ENCODE peak calls at places on chromosomes 13 and 19, in five cellular contexts. Q is caudate nucleus, E is heart right ventricle, M is adrenal gland, I is Karpas-422. U is an unnamed sample.

GRCh38 chr13:101150998-101151397 is 265.3 kb downstream of the NALCN start:
- DNase-seq in Q (no peak), E (no peak), M (no peak), I (peak; percentile 94), U (no peak)

GRCh38 chr13:38863536-38863935 is 127.1 kb downstream of the STOML3 start:
- DNase-seq in Q (no peak), E (no peak), M (no peak), I (no peak), U (no peak)

GRCh38 chr13:67146523-67147130 is 83.5 kb downstream of the PCDH9 start:
- DNase-seq in Q (no peak), E (no peak), M (no peak), I (no peak), U (no peak)

GRCh38 chr13:46640843-46641242 is 87.9 kb downstream of the LRCH1 start:
- DNase-seq in Q (no peak), E (no peak), M (no peak), I (no peak), U (no peak)

GRCh38 chr13:32548837-32549236 is 10.2 kb upstream of the N4BP2L2 start:
- DNase-seq in Q (no peak), E (no peak), M (no peak), I (no peak), U (no peak)

GRCh38 chr19:54333586-54334298 is 5.2 kb downstream of the LILRA4 start:
- DNase-seq in Q (no peak), E (no peak), M (no peak), I (peak; percentile 41), U (no peak)

GRCh38 chr19:1067341-1068103 is 555 bp downstream of the ARHGAP45 start:
- DNase-seq in Q (no peak), E (no peak), M (no peak), I (peak; percentile 60), U (no peak)

GRCh38 chr13:42667638-42668037 is 93.7 kb downstream of the TNFSF11 start:
- DNase-seq in Q (no peak), E (no peak), M (no peak), I (no peak), U (no peak)

GRCh38 chr13:28819046-28819747 is 942 bp upstream of the MTUS2 start:
- DNase-seq in Q (peak; percentile 27), E (no peak), M (no peak), I (no peak), U (no peak)

GRCh38 chr13:59094149-59094548 is 1069.6 kb downstream of the DIAPH3 start:
- DNase-seq in Q (no peak), E (no peak), M (no peak), I (no peak), U (no peak)

GRCh38 chr13:84136582-84136981 is 254.3 kb upstream of the SLITRK1 start:
- DNase-seq in Q (no peak), E (no peak), M (no peak), I (no peak), U (no peak)

GRCh38 chr19:44685877-44686276 is 13.1 kb upstream of the CEACAM16 start:
- DNase-seq in Q (no peak), E (peak; percentile 34), M (no peak), I (no peak), U (no peak)

GRCh38 chr13:107964356-107964755 is 251.0 kb downstream of the LIG4 start:
- DNase-seq in Q (no peak), E (no peak), M (no peak), I (no peak), U (no peak)

GRCh38 chr13:71254384-71254783 is 612.6 kb downstream of the DACH1 start:
- DNase-seq in Q (no peak), E (no peak), M (no peak), I (no peak), U (no peak)

GRCh38 chr13:56561327-56561726 is 579.4 kb upstream of the PRR20A start:
- DNase-seq in Q (no peak), E (no peak), M (no peak), I (no peak), U (no peak)

GRCh38 chr19:18468517-18468916 is 30.6 kb upstream of the ISYNA1 start:
- DNase-seq in Q (no peak), E (no peak), M (no peak), I (no peak), U (peak; percentile 65)

GRCh38 chr19:35696835-35697234 is 7.5 kb upstream of the ZBTB32 start:
- DNase-seq in Q (no peak), E (no peak), M (no peak), I (peak; percentile 27), U (no peak)

GRCh38 chr19:35704218-35704617 is at the start of gene ZBTB32:
- DNase-seq in Q (no peak), E (no peak), M (no peak), I (peak; percentile 78), U (no peak)

GRCh38 chr19:35703343-35703742 is 1.0 kb upstream of the ZBTB32 start:
- DNase-seq in Q (no peak), E (no peak), M (no peak), I (peak; percentile 26), U (no peak)

GRCh38 chr19:35708391-35708790 is 4.0 kb downstream of the ZBTB32 start:
- DNase-seq in Q (no peak), E (no peak), M (no peak), I (no peak), U (no peak)

DNA sequence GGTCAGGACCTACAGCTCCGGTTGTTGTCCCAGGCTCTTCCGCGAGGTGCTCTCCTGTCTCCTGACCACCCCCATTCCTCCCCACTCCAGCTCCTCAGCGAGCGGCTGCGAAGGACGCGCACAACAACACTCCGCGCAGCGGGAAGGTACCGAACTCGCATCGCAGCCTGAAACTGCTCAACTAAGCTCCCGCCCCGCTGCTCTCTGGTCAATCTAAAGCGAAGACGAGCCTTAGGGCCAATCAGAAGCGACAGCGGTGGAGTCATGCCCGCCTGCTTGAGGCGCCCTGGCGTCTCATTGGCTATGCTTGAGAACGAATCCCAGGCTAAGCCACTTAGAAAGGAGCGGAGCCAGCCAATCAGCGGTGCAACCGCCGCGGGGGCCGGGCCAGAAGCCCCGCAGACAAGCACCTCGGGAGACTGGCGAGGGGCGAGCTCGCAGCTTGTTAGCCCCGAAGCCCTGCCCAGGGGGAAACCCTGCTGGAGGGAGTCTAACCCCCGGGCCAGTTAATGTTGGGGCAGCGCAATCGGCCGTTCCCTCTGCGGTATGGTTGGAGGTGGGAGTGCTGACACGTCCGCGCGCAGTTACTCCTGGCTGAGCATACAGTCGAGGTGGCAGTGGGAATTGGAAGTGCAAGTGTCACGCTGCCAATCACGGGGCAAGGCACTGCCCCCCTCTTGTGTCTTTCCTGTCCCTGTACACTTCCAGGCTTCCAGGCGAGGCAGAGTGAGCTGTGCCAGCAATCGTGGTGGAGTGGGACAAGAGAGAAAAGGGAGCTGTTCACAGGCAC is 1.9 kb upstream of the ZBTB32 start:
- DNase-seq in Q (peak; percentile 96), E (peak; percentile 96), M (peak; percentile 93), I (peak; percentile 98), U (peak; percentile 97)
- H3K27ac ChIP-seq in Q (peak overlapping the region; percentile 58), E (peak overlapping the region; percentile 76), M (no peak overlapping the region), I (no peak overlapping the region), U (peak overlapping the region; percentile 38)

DNA sequence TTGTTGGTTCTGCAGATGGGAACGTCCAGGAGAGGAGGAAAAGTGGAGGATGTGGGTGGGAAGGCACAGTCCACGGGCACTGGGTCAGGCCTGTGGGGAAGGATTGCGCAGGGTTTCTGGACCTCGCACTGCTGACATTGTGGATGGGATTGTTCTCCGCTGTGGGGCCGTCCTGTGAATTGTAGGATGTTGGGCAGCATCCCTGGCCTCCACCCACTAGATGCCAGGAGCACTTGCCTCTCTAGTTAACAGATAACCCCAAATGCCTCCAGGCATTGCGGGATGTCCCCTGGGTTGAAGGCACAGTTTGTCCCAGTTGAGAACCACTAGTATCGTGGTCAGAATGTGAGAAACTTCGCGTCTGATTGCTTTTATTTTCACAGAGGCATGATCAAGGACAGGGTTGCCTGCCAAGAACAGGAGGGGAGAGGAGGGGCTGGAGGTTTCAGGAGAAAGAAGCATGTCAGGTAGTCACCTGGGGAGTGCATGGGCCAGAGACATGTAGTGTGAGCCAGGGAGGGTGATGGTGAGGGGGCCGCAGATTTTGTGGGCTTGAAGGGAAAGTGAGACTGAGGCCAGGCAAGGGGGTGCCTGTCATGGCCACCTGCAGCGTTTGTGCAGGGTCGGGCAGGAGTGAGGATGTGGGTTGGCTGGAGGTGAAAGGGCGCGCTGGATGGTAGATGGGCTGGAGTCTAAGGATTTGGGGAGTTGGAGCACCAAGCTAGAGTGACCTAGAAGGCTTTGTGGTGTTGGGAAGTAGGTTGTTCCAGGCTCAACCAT is 3.2 kb downstream of the ZNF628 start:
- DNase-seq in Q (no peak), E (no peak), M (no peak), I (no peak), U (no peak)
- H3K27ac ChIP-seq in Q (no peak overlapping the region), E (no peak overlapping the region), M (no peak overlapping the region), I (no peak overlapping the region), U (no peak overlapping the region)

GRCh38 chr13:106497079-106497478 is 38.4 kb downstream of the EFNB2 start:
- DNase-seq in Q (no peak), E (no peak), M (no peak), I (no peak), U (no peak)

GRCh38 chr13:106498158-106498557 is 37.3 kb downstream of the EFNB2 start:
- DNase-seq in Q (no peak), E (no peak), M (no peak), I (no peak), U (no peak)

GRCh38 chr13:106498571-106498970 is 36.9 kb downstream of the EFNB2 start:
- DNase-seq in Q (peak; percentile 26), E (no peak), M (no peak), I (no peak), U (no peak)

GRCh38 chr13:106493569-106493968 is 41.9 kb downstream of the EFNB2 start:
- DNase-seq in Q (no peak), E (no peak), M (no peak), I (no peak), U (no peak)

DNA sequence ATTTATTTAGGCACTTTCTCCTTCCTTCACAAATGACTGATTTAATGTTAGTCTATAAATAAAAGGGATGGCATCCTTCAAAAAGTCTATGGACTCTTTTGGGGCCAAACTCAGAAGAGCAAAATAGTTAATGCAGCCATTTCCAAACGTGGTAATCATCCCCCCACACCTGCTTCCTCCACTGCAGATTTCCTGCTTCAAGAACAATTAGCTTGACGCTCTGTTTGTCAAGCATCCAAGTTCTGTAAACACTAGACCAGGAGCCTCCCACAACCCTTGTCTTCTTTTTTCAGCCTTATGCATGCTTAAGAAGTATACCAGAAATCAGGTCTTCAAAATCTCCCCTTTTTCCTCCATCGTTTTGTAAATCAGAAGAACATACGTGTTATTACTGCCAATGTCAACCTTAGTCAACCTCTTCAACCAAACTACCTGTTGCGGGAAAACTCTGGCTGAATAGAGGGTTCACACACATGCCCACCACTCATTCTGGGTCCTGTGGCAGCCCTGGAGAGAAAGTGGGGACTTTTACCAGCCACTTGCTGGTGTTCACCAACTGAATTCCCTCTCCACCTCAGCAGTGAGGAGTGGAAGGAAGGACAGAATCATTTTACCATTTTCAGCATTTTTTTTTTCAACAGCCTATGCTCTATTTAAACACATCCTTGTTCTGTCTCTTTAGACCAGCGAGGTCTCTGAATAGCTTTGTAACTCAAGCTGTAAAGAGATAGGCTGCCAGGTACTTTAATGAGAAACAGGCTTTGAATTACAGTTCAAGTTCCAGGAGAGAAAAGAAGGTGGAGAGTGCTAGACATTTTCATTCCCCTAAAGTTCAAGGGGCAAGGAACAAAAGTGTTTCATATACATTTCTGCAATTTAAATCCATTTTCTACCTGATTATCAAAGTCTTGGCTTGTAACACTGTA is 39.1 kb downstream of the EFNB2 start:
- DNase-seq in Q (no peak), E (peak; percentile 83), M (no peak), I (no peak), U (no peak)
- H3K27ac ChIP-seq in Q (peak overlapping the region; percentile 30), E (peak overlapping the region; percentile 89), M (no peak overlapping the region), I (no peak overlapping the region), U (peak overlapping the region; percentile 32)

DNA sequence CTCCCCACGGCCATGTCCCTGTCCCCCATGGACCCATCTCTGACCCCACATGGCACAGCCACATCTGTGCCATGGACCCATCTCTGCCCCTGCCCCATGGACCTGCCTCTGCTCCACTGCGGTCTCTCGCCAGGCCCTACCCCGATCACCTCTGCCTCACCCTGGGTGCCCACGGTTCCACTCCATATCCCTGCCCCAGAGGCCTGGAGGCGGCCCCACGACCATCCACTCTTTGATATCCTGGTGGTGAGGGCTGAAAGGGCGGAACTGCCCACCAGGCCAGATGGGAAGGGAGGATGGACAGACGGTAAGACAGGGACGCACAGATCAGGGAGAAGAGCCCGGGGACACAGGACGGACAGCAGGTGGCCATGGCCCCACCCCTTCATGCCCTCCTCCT is 327 bp downstream of the PTGER1 start:
- DNase-seq in Q (no peak), E (no peak), M (no peak), I (no peak), U (no peak)
- H3K27ac ChIP-seq in Q (no peak overlapping the region), E (no peak overlapping the region), M (no peak overlapping the region), I (no peak overlapping the region), U (no peak overlapping the region)

U was measured in substantia nigra.